ENCODE peak calls at places on chromosomes 12 and 14, in ten cellular contexts. M, F, I, N, C, P, X, A, O and S are unnamed samples.

GRCh38 chr12:14954269-14954668 is 7.1 kb downstream of the ARHGDIB start:
- DNase-seq in N (no peak), I (peak; percentile 36), M (no peak), O (no peak), P (no peak), A (no peak), C (no peak), X (no peak), F (no peak), S (no peak)

GRCh38 chr12:45669093-45669492 is 60.4 kb upstream of the ARID2 start:
- DNase-seq in M (no peak), F (no peak), O (no peak), P (peak; percentile 36), X (no peak), I (no peak), C (no peak), N (no peak), A (peak; percentile 64), S (no peak)

GRCh38 chr14:92353447-92353846 is 30.5 kb downstream of the SLC24A4 start:
- DNase-seq in A (no peak), F (peak; percentile 5), O (no peak), P (no peak), I (no peak), N (no peak), C (no peak), X (no peak), M (no peak), S (no peak)

GRCh38 chr14:34623506-34623905 is 6.4 kb downstream of the SNX6 start:
- DNase-seq in F (peak; percentile 38), M (no peak), I (no peak), C (no peak), O (no peak), P (no peak), X (no peak), A (peak; percentile 37), N (no peak), S (no peak)

GRCh38 chr12:25819713-25820112 is 138.8 kb upstream of the RASSF8 start:
- DNase-seq in C (no peak), F (no peak), O (no peak), A (no peak), N (no peak), M (no peak), I (no peak), P (no peak), X (no peak), S (no peak)

GRCh38 chr12:68480526-68480925 is 130.2 kb upstream of the RAP1B start:
- DNase-seq in X (no peak), C (no peak), N (no peak), M (no peak), F (no peak), I (no peak), A (no peak), P (no peak), O (no peak), S (no peak)

GRCh38 chr14:94768521-94769412 is 1.1 kb downstream of the GSC start:
- DNase-seq in X (no peak), F (no peak), M (no peak), O (no peak), A (no peak), C (no peak), P (no peak), I (peak; percentile 13), N (no peak), S (peak; percentile 59)

GRCh38 chr12:103884316-103884715 is 43.3 kb upstream of the NT5DC3 start:
- DNase-seq in X (no peak), N (no peak), P (peak; percentile 41), I (peak; percentile 43), F (peak; percentile 16), A (peak; percentile 76), O (no peak), M (peak; percentile 59), C (no peak), S (no peak)

GRCh38 chr12:127941332-127941731 is 325.6 kb upstream of the TMEM132C start:
- DNase-seq in C (no peak), O (no peak), A (no peak), I (no peak), M (no peak), N (no peak), P (no peak), F (no peak), X (no peak), S (no peak)

GRCh38 chr12:127943481-127944210 is 323.3 kb upstream of the TMEM132C start:
- DNase-seq in P (no peak), F (no peak), C (no peak), I (no peak), N (peak; percentile 71), O (no peak), A (no peak), M (no peak), X (no peak), S (no peak)

GRCh38 chr12:127942981-127943380 is 324.0 kb upstream of the TMEM132C start:
- DNase-seq in A (no peak), N (no peak), P (no peak), I (no peak), C (no peak), M (no peak), F (no peak), O (no peak), X (no peak), S (no peak)

DNA sequence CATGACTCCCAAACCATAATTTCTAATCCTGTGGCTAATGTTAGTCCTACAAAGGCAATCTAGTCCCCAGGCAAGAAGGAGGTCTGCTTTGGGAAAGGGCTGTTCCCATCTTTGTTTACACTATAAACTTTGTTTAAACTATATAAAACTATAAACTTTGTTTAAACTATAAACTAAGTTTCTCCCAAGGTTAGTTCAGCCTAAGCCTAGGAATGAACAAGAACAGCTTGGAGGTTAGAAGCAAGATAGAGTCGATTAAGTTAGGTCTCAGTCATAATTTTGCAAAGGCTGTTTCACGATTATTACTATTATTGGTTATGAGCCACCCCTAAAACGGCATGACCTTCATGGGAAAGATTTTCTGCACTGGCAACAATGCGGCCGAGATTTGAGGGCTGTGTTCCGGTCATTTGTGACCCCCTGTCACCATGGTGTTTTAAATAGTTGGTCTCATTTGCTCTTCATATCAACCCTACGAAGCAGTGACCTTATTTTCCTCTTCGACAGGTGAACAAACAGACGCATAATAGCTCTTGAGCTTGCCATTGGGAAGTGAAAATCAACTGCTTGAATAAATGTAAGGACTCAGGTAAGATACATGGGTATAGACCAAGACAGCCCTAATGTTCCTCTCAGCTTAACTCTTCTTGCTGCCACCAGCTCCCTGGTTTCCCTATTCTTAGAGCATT is 322.6 kb upstream of the TMEM132C start:
- DNase-seq in P (no peak), M (no peak), A (no peak), I (no peak), F (no peak), C (no peak), X (no peak), O (no peak), N (no peak), S (no peak)
- H3K27ac ChIP-seq in P (no peak overlapping the region), M (no peak overlapping the region), A (no peak overlapping the region), I (no peak overlapping the region), F (no peak overlapping the region), C (no peak overlapping the region), X (no peak overlapping the region), O (no peak overlapping the region), N (peak overlapping the region; percentile 75), S (no peak overlapping the region)

GRCh38 chr12:57726151-57726883 is 12.2 kb downstream of the AGAP2 start:
- DNase-seq in O (peak; percentile 74), A (peak; percentile 76), P (no peak), N (peak; percentile 88), F (peak; percentile 73), C (peak; percentile 73), I (no peak), M (peak; percentile 55), X (peak; percentile 81), S (peak; percentile 84)

GRCh38 chr12:57727758-57728395 is 10.7 kb downstream of the AGAP2 start:
- DNase-seq in F (no peak), P (no peak), O (no peak), A (no peak), X (no peak), I (no peak), C (no peak), N (peak; percentile 17), M (peak; percentile 60), S (no peak)

GRCh38 chr12:57724936-57725740 is 13.4 kb downstream of the AGAP2 start:
- DNase-seq in A (no peak), C (no peak), O (no peak), F (no peak), N (no peak), M (no peak), P (no peak), I (no peak), X (no peak), S (no peak)

GRCh38 chr12:57725851-57726150 is 12.7 kb downstream of the AGAP2 start:
- DNase-seq in F (no peak), P (no peak), C (no peak), M (no peak), N (no peak), X (no peak), I (no peak), O (no peak), A (no peak), S (no peak)

DNA sequence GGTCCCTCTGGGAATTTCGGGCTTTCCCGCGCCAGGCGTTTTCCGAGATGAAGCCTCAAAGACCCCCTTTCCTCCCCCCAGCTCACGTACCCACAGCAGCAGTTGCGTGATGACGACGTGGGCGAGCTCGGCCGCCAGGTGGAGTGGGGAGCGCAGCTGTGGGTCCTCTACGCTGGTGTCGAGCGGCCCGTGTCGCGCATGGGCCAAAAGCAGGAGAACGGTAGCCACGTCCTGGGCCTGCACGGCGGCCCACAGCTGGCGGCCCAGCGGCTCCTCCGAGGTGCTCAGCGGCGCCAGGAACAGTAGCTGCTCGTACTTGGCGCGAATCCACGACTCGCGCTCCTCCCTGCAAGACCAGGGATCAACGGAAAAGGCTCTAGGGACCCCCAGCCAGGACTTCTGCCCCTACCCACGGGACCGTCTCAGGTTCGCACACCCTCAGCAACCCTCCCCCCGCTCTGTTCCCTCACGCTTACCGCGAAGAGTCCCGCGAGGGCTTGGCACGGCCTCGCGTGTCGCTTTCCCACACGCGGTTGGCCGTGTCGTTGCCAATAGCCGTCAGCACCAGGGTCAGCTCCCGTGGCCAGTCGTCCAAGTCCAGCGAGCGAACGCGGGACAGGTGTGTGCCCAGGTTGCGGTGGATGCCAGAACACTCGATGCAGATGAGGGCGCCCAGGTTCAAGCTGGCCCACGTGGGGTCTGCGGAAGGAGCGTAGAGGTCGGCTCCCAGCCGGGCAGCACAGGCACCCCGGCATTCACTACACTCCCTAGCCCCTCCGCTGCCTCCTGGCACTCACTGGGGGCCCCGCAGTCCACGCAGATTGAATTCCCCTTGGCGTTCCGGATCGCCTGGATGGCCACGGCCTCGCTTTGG is 11.4 kb downstream of the AGAP2 start:
- DNase-seq in X (peak; percentile 66), M (peak; percentile 79), F (no peak), I (no peak), C (peak; percentile 59), P (no peak), A (no peak), N (peak; percentile 34), O (peak; percentile 47), S (peak; percentile 61)
- H3K4me3 ChIP-seq in X (peak overlapping the region; percentile 34), M (peak overlapping the region; percentile 42), F (peak overlapping the region; percentile 82), I (no peak overlapping the region), C (peak overlapping the region; percentile 78), P (no peak overlapping the region), A (peak overlapping the region; percentile 70), N (peak overlapping the region; percentile 48), O (peak overlapping the region; percentile 68), S (peak overlapping the region; percentile 39)

GRCh38 chr12:27552886-27553560 is 29.0 kb downstream of the PPFIBP1 start:
- DNase-seq in M (no peak), F (peak; percentile 64), X (no peak), N (no peak), I (no peak), O (no peak), C (no peak), P (no peak), A (peak; percentile 65), S (no peak)

GRCh38 chr12:27552235-27552634 is 28.2 kb downstream of the PPFIBP1 start:
- DNase-seq in N (no peak), F (no peak), X (no peak), A (no peak), O (no peak), P (no peak), M (no peak), C (no peak), I (no peak), S (no peak)

GRCh38 chr12:27555316-27555715 is 31.3 kb downstream of the PPFIBP1 start:
- DNase-seq in N (no peak), O (no peak), F (no peak), M (no peak), C (no peak), A (no peak), I (no peak), P (no peak), X (no peak), S (no peak)

GRCh38 chr12:27554421-27555186 is 30.6 kb downstream of the PPFIBP1 start:
- DNase-seq in F (no peak), P (no peak), O (no peak), C (peak; percentile 81), N (no peak), M (peak; percentile 55), A (no peak), X (peak; percentile 78), I (no peak), S (peak; percentile 86)

DNA sequence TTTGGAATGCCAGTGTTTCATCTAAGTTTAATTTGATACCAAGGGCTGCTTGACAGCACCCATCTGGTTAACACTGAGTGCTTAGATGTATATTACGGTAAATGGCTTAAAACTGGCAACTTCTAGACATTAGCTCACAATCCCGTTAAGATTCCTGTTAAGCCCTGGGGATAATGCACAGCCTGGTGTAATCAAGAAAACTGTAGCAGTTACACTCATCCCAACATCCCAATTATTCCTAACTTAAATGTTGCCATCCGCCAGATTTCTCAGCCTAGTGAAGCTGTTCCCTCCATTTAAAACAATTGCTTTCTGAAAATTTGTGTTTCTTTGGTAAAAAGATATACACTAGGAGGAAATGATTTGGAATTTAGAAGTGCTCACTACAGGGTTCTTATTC is 30.0 kb downstream of the PPFIBP1 start:
- DNase-seq in P (no peak), X (no peak), I (no peak), O (no peak), N (no peak), C (no peak), M (no peak), A (no peak), F (no peak), S (no peak)
- H3K4me1 ChIP-seq in P (no peaks in the 10 kb centered on the region), X (peaks cover 15% of the 10 kb centered on the region), I (no peaks in the 10 kb centered on the region), O (peaks cover 48% of the 10 kb centered on the region), N (peaks cover 5% of the 10 kb centered on the region), C (peaks cover 99% of the 10 kb centered on the region), M (peaks cover 63% of the 10 kb centered on the region), A (peaks cover 31% of the 10 kb centered on the region), F (peaks cover 64% of the 10 kb centered on the region), S (peaks cover 16% of the 10 kb centered on the region)

DNA sequence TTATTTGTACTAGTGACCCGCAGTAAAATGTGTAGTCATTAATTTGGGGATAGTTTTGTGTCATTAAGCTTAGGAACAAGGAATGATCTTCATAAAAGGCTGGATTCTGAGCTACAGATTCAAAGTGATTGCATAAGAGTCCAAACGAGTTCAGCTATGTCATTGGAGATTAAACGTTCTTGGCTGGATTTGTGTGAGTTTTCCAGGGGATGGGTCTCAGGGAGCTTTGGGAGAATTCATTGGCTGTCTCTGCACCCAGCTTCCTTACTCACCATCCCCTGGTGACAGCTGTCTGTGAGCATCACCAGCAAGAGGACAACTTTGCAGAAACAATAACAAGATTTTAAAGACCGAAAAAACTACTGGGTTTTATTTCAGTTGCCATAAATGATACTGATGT is 130.4 kb downstream of the DAAM1 start:
- DNase-seq in F (no peak), M (no peak), P (no peak), A (no peak), X (no peak), O (no peak), C (no peak), N (no peak), I (no peak), S (peak; percentile 28)
- H3K27ac ChIP-seq in F (no peak overlapping the region), M (no peak overlapping the region), P (no peak overlapping the region), A (no peak overlapping the region), X (no peak overlapping the region), O (peak overlapping the region; percentile 31), C (peak overlapping the region; percentile 87), N (no peak overlapping the region), I (no peak overlapping the region), S (no peak overlapping the region)